ENCODE peak calls at places on chromosomes 16 and 17, in ten cellular contexts. V, W, I, O, Q, Y, C, F, K and G are unnamed samples.

GRCh38 chr17:41657164-41657754 is 31.4 kb upstream of the EIF1 start:
- DNase-seq in V (no peak), W (no peak), I (no peak), O (no peak), Q (no peak), Y (no peak), C (no peak), F (no peak), K (no peak), G (no peak)

GRCh38 chr17:76878568-76878967 is 10.4 kb downstream of the MGAT5B start:
- DNase-seq in V (no peak), W (no peak), I (no peak), O (no peak), Q (no peak), Y (no peak), C (no peak), F (no peak), K (no peak), G (no peak)

GRCh38 chr16:58187657-58188430 is 10.1 kb downstream of the CSNK2A2 start:
- DNase-seq in V (peak; percentile 53), W (no peak), I (no peak), O (no peak), Q (no peak), Y (peak; percentile 33), C (no peak), F (no peak), K (no peak), G (no peak)

GRCh38 chr17:18877104-18877503 is 19.2 kb downstream of the PRPSAP2 start:
- DNase-seq in V (no peak), W (no peak), I (no peak), O (no peak), Q (no peak), Y (no peak), C (no peak), F (no peak), K (no peak), G (no peak)

GRCh38 chr17:6456914-6457687 is 12.8 kb downstream of the PIMREG start:
- DNase-seq in V (no peak), W (no peak), I (no peak), O (peak; percentile 67), Q (no peak), Y (peak; percentile 44), C (peak; percentile 83), F (no peak), K (no peak), G (no peak)

GRCh38 chr17:1894753-1895339 is 65.0 kb downstream of the RPA1 start:
- DNase-seq in V (no peak), W (no peak), I (no peak), O (no peak), Q (no peak), Y (no peak), C (no peak), F (no peak), K (no peak), G (no peak)

GRCh38 chr17:79831367-79832210 is 7.7 kb downstream of the CBX4 start:
- DNase-seq in V (peak; percentile 81), W (no peak), I (peak; percentile 75), O (peak; percentile 60), Q (peak; percentile 72), Y (peak; percentile 75), C (peak; percentile 86), F (no peak), K (no peak), G (no peak)

GRCh38 chr17:17819561-17819995 is 17.2 kb downstream of the SREBF1 start:
- DNase-seq in V (peak; percentile 74), W (peak; percentile 93), I (peak; percentile 38), O (peak; percentile 87), Q (peak; percentile 82), Y (peak; percentile 62), C (no peak), F (no peak), K (peak; percentile 90), G (no peak)

GRCh38 chr17:69326302-69327059 is 452 bp downstream of the ABCA5 start:
- DNase-seq in V (no peak), W (peak; percentile 17), I (no peak), O (peak; percentile 27), Q (no peak), Y (no peak), C (no peak), F (no peak), K (no peak), G (peak; percentile 55)

GRCh38 chr17:3025421-3026124 is 37.8 kb downstream of the OR1D5 start:
- DNase-seq in V (no peak), W (no peak), I (no peak), O (no peak), Q (no peak), Y (no peak), C (peak; percentile 53), F (no peak), K (no peak), G (no peak)

GRCh38 chr17:61575983-61576382 is 15.0 kb downstream of the NACA2 start:
- DNase-seq in V (no peak), W (no peak), I (no peak), O (no peak), Q (no peak), Y (no peak), C (no peak), F (no peak), K (no peak), G (no peak)

GRCh38 chr16:67277999-67278772 is 1.1 kb upstream of the PLEKHG4 start:
- DNase-seq in V (no peak), W (no peak), I (no peak), O (peak; percentile 83), Q (no peak), Y (no peak), C (no peak), F (no peak), K (no peak), G (no peak)

GRCh38 chr17:5297245-5297644 is 15.2 kb downstream of the RABEP1 start:
- DNase-seq in V (no peak), W (no peak), I (no peak), O (no peak), Q (no peak), Y (no peak), C (no peak), F (no peak), K (no peak), G (no peak)